ENCODE peak calls at places on chromosome 10, in nine cellular contexts. C is brain microvascular endothelial cell, G is A549, J is fibroblast of mammary gland, N is heart left ventricle, F is cardiac fibroblast, W is fibroblast of the aortic adventitia, Q is hepatocyte, A is esophagus squamous epithelium. Z is an unnamed sample.
A peak's percentile ranks its signal among the peaks of the same experiment; 100 is the strongest.

GRCh38 chr10:14782691-14783363 is 8.1 kb upstream of the FAM107B start:
- DNase-seq in A (no peak), G (peak; percentile 92), J (no peak), C (peak; percentile 35), W (no peak), Q (peak; percentile 78), F (peak; percentile 36), N (no peak), Z (no peak)

GRCh38 chr10:98608417-98608816 is 161.7 kb upstream of the HPS1 start:
- DNase-seq in F (no peak), N (no peak), A (no peak), C (no peak), W (no peak), G (no peak), Q (no peak), J (peak; percentile 51), Z (peak; percentile 7)

GRCh38 chr10:97719602-97720001 is 6.1 kb downstream of the MARVELD1 start:
- DNase-seq in C (no peak), N (no peak), F (no peak), W (no peak), G (no peak), A (no peak), J (no peak), Q (no peak), Z (no peak)

GRCh38 chr10:79189853-79190435 is 121.2 kb downstream of the ZMIZ1 start:
- DNase-seq in A (no peak), J (no peak), Q (no peak), C (no peak), F (no peak), G (no peak), W (no peak), N (no peak), Z (no peak)

GRCh38 chr10:77578583-77579227 is 58.9 kb downstream of the KCNMA1 start:
- DNase-seq in A (no peak), G (peak; percentile 59), F (no peak), C (peak; percentile 37), W (peak; percentile 18), Q (no peak), N (no peak), J (peak; percentile 44), Z (peak; percentile 59)

GRCh38 chr10:32629910-32630309 is 184.0 kb downstream of the CCDC7 start:
- DNase-seq in F (no peak), C (no peak), W (no peak), Q (no peak), N (no peak), G (no peak), J (no peak), A (no peak), Z (no peak)

GRCh38 chr10:79046991-79047874 is 21.5 kb upstream of the ZMIZ1 start:
- DNase-seq in J (no peak), N (peak; percentile 61), F (no peak), A (no peak), C (no peak), W (no peak), G (no peak), Q (no peak), Z (no peak)

GRCh38 chr10:4670737-4671136 is 155.3 kb upstream of the AKR1E2 start:
- DNase-seq in J (peak; percentile 58), Q (no peak), F (peak; percentile 61), G (no peak), C (peak; percentile 27), W (peak; percentile 80), N (no peak), A (no peak), Z (peak; percentile 55)

GRCh38 chr10:47396311-47396717 is 12.2 kb upstream of the ZNF488 start:
- DNase-seq in C (no peak), N (no peak), G (no peak), Q (no peak), W (peak; percentile 34), F (no peak), J (no peak), A (no peak), Z (no peak)

GRCh38 chr10:37774351-37774750 is 83.1 kb downstream of the ZNF248 start:
- DNase-seq in N (no peak), G (no peak), A (no peak), J (no peak), C (no peak), W (no peak), Q (no peak), F (no peak), Z (no peak)

DNA sequence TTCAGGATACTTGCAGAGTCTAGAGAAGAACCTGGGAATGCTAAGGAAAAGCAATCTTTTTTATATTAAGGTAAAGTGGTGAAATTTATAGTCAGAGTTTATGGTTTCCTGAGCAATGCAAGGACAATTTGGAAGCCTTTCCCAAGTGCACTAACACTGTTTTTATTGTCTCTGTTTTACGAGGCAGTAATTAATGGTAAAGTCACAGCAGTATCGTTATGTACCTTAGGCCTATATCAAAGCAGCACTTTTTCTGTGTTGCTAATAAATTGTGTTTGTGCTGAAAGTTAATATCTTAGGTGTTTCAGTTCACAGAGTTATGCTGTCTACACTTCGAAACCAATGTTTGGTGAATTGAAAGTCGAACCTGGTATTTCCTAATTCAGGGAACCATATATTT is 19.2 kb downstream of the OIT3 start:
- DNase-seq in Q (no peak), W (no peak), G (no peak), C (no peak), J (no peak), F (no peak), N (no peak), A (no peak), Z (no peak)
- H3K4me3 ChIP-seq in Q (no peak overlapping the region), W (no peak overlapping the region), G (no peak overlapping the region), C (no peak overlapping the region), J (no peak overlapping the region), F (no peak overlapping the region), N (no peak overlapping the region), A (no peak overlapping the region), Z (no peak overlapping the region)

DNA sequence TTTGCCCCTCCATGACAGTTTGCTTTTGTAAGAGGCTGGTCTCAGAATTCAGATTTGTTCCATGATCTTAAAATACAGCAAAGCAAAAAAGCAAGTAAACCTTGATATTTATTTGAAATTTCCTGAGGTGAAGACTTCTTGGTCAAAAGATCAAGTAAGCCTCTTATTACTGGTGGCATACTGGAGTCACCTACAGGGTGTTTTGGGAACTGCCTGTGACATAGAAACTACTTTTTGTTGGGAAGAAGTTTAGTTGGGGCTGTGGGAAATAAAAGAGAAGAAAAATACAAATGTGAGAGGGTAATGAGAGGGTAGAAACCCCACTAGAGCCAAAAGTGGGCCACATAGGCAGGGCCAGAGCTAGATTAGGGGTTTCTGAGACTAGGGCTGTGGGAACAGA is 217.9 kb downstream of the OTUD1 start:
- DNase-seq in J (peak; percentile 30), N (no peak), Q (peak; percentile 18), G (no peak), C (no peak), F (no peak), W (peak; percentile 46), A (no peak), Z (no peak)
- TF ChIP-seq CTCF in J (peak; percentile 53), N (peak; percentile 42), Q (peak; percentile 55), G (no peak), C (no peak), F (peak; percentile 16), W (peak; percentile 73), A (peak; percentile 77), Z (no peak)

DNA sequence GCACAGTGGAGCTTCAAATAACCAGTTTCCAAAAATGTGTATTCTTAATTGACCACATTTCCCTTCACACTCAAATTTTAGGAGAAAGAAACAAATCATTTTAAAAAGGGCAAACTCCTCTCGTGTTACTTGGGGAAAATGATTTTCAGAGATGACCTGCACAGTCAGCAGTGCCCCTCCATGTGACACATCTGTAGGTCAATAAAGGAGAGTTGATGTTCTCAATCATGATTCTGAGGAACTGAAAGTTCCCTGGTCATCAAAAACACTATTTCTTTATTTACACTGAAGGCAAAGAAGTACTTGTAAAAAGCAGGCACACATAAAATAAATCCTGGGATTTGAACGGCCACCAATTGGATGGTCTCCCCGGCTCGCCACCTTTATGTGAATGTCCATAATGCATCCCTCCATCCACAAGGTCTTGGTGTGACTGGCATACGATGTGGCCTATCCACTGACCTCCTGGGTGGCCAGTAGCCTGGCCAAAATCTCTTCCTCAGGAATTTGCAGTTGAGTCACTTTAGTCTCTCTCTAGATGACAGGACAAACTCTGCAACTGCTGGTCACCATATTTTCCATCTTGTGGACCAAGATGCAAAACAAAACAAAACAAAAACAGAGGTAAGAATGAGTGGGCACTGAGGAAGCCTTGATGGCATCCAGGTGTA is 39.0 kb downstream of the CDK1 start:
- DNase-seq in C (peak; percentile 31), Q (no peak), J (peak; percentile 37), W (peak; percentile 29), A (no peak), G (no peak), N (no peak), F (peak; percentile 30), Z (peak; percentile 22)
- H3K4me3 ChIP-seq in C (no peak overlapping the region), Q (no peak overlapping the region), J (no peak overlapping the region), W (no peak overlapping the region), A (no peak overlapping the region), G (no peak overlapping the region), N (no peak overlapping the region), F (no peak overlapping the region), Z (no peak overlapping the region)

GRCh38 chr10:35335718-35336083 is 608 bp upstream of the CCNY start:
- DNase-seq in N (no peak), F (no peak), C (no peak), A (no peak), G (no peak), Q (peak; percentile 25), W (no peak), J (peak; percentile 22), Z (no peak)
- TF ChIP-seq CTCF in N (no peak), F (no peak), C (no peak), A (no peak), G (no peak), Q (no peak), W (no peak), J (no peak), Z (no peak)

DNA sequence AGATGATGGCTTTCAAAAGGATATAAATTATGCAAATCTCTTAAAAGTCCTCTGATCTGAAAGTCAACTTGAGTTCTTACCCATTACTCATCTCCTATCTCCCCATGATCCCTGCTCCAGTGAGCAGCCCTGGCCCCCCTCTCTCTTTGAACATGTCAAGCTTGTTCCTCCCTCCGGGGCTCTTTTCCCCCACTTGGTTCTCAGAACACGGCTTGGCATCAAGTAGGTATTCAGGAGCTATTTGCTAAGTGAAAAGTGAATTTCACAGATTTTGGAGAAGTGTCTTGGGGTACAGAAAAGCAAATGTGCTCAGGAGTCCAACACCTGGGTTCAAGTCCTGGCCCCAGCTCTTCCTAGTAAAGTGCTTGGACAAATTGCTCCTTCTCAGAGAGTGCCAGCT is 98.3 kb upstream of the CTBP2 start:
- DNase-seq in J (no peak), A (no peak), W (no peak), G (no peak), Q (no peak), N (no peak), F (no peak), C (no peak), Z (no peak)
- H3K4me3 ChIP-seq in J (no peak overlapping the region), A (no peak overlapping the region), W (no peak overlapping the region), G (no peak overlapping the region), Q (no peak overlapping the region), N (no peak overlapping the region), F (no peak overlapping the region), C (no peak overlapping the region), Z (no peak overlapping the region)

DNA sequence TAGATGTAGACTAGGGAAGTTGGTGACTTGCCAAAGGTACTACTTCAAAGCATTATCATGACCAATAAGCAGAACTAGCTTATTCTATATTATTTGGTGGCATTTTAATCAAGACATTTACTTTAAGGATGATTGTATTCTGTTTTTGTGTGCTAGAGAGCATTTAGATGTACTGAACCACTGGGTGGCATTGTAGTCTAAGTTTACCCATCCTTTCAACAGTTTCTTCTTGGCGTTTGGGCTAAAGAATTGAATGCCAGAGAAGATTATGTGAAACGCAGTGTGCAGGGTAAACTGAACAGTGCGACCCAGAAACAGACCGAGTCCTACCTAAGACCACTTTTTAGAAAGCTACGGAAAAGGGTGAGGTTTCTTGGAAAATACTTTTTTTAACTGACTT is 26.8 kb downstream of the PRPF18 start:
- DNase-seq in N (no peak), F (peak; percentile 74), C (peak; percentile 52), Q (peak; percentile 43), W (peak; percentile 74), A (no peak), J (peak; percentile 52), G (peak; percentile 13), Z (peak; percentile 63)
- TF ChIP-seq CTCF in N (peak; percentile 32), F (peak; percentile 47), C (peak; percentile 56), Q (peak; percentile 59), W (peak; percentile 47), A (peak; percentile 44), J (peak; percentile 45), G (peak; percentile 56), Z (peak; percentile 55)

Z was measured in astrocyte of the spinal cord.